ENCODE peak calls at places on chromosomes 7 and 10, in four cellular contexts. T is thyroid gland, H is A549, N is neural progenitor cell. E is an unnamed sample. For H3K4me1, the result is how much of the 10 kb centered on the place peaks cover.

GRCh38 chr10:116331815-116332214 is 7.6 kb downstream of the CCDC172 start:
- DNase-seq in N (no peak), T (no peak), H (no peak), E (no peak)

GRCh38 chr10:117663750-117664149 is 121.2 kb downstream of the EMX2 start:
- DNase-seq in H (peak), T (no peak), N (no peak), E (no peak)

GRCh38 chr10:10479465-10479864 is 538.2 kb upstream of the CELF2 start:
- DNase-seq in T (no peak), N (no peak), H (no peak), E (no peak)

GRCh38 chr10:44827431-44828006 is 83.6 kb upstream of the TMEM72 start:
- DNase-seq in N (no peak), T (peak), H (no peak), E (no peak)

GRCh38 chr10:69421611-69422308 is 5.0 kb upstream of the TACR2 start:
- DNase-seq in H (no peak), N (no peak), T (no peak), E (no peak)

GRCh38 chr7:36312064-36312914 is 77.4 kb upstream of the ANLN start:
- DNase-seq in T (peak), N (peak), H (no peak), E (no peak)

GRCh38 chr7:12570529-12571461 is at the start of gene SCIN:
- DNase-seq in H (peak), T (peak), N (peak), E (no peak)

GRCh38 chr10:11162828-11163599 is 145.3 kb downstream of the CELF2 start:
- DNase-seq in N (no peak), T (peak), H (no peak), E (peak)

GRCh38 chr10:15898046-15898445 is 37.7 kb upstream of the MINDY3 start:
- DNase-seq in H (no peak), N (no peak), T (no peak), E (no peak)

GRCh38 chr7:27213904-27214586 is 14.2 kb upstream of the HOXA13 start:
- DNase-seq in H (no peak), N (no peak), T (no peak), E (no peak)

GRCh38 chr10:121598261-121599249 is at the start of gene FGFR2:
- DNase-seq in T (peak), N (peak), H (peak), E (no peak)

GRCh38 chr7:39312254-39312989 is 253.8 kb upstream of the YAE1 start:
- DNase-seq in N (no peak), H (no peak), T (no peak), E (no peak)

GRCh38 chr7:53191836-53192443 is 156.5 kb downstream of the POM121L12 start:
- DNase-seq in N (no peak), H (no peak), T (no peak), E (no peak)

GRCh38 chr7:85186083-85186520 is 754 bp downstream of the SEMA3D start:
- DNase-seq in H (peak), N (peak), T (peak), E (no peak)

GRCh38 chr7:100824499-100825214 is 2.7 kb downstream of the EPHB4 start:
- DNase-seq in H (no peak), N (no peak), T (no peak), E (no peak)

GRCh38 chr7:42877852-42878251 is 34.0 kb downstream of the C7orf25 start:
- DNase-seq in H (no peak), N (no peak), T (no peak), E (no peak)

GRCh38 chr7:80134105-80134535 is 511 bp upstream of the GNAI1 start:
- DNase-seq in T (no peak), H (no peak), N (no peak), E (no peak)

GRCh38 chr7:31094271-31094670 is 42.2 kb downstream of the ADCYAP1R1 start:
- DNase-seq in H (no peak), N (no peak), T (no peak), E (no peak)

GRCh38 chr7:47379629-47380324 is 202.1 kb downstream of the TNS3 start:
- DNase-seq in N (peak), T (peak), H (no peak), E (no peak)

GRCh38 chr7:101743241-101743994 is 74.0 kb upstream of the CUX1 start:
- DNase-seq in H (peak), T (peak), N (peak), E (peak)

GRCh38 chr7:33062023-33062781 is at the start of gene NT5C3A:
- DNase-seq in N (peak), T (no peak), H (peak), E (no peak)

GRCh38 chr10:35387768-35388167 is 51.5 kb downstream of the CCNY start:
- DNase-seq in T (peak), N (no peak), H (no peak), E (peak)

GRCh38 chr10:72323108-72323932 is 31.4 kb downstream of the DNAJB12 start:
- DNase-seq in T (peak), H (no peak), N (no peak), E (no peak)

GRCh38 chr10:72321248-72322029 is 33.3 kb downstream of the DNAJB12 start:
- DNase-seq in H (no peak), N (no peak), T (no peak), E (no peak)

GRCh38 chr10:72322280-72323058 is 32.2 kb downstream of the DNAJB12 start:
- DNase-seq in T (no peak), N (no peak), H (no peak), E (no peak)

GRCh38 chr10:72320676-72321247 is 34.0 kb downstream of the DNAJB12 start:
- DNase-seq in H (peak), T (peak), N (peak), E (peak)

DNA sequence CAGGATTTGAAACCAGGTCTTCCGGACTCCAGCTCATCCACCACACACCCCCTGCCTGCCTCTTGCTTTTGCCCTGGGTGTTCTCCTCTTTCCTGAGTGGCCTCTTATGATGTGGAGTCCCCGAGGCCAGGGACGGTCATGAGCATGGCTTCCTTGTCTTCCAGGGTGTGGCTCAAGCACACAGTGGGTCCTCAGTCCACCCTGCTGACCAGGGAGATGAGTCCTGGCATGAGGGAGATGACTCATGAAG is 32.8 kb downstream of the DNAJB12 start:
- DNase-seq in H (no peak), N (no peak), T (no peak), E (no peak)
- H3K27ac ChIP-seq in H (peak), N (no peak), T (no peak), E (no peak)

GRCh38 chr10:101833466-101833865 is 10.1 kb downstream of the KCNIP2 start:
- DNase-seq in N (no peak), T (no peak), H (no peak), E (no peak)
- H3K4me1 ChIP-seq in N (under half), T (under half), H (under half), E (under half)

GRCh38 chr10:48324580-48324979 is 18.1 kb downstream of the MAPK8 start:
- DNase-seq in T (no peak), H (no peak), N (no peak), E (no peak)

GRCh38 chr10:48317321-48317990 is 11.0 kb downstream of the MAPK8 start:
- DNase-seq in H (no peak), T (no peak), N (peak), E (no peak)

GRCh38 chr10:48316236-48316635 is 9.8 kb downstream of the MAPK8 start:
- DNase-seq in H (no peak), N (no peak), T (no peak), E (no peak)

GRCh38 chr10:48322017-48322416 is 15.5 kb downstream of the MAPK8 start:
- DNase-seq in H (no peak), N (no peak), T (no peak), E (no peak)
- TF ChIP-seq CTCF in H (no peak), N (no peak), T (no peak), E (no peak)

GRCh38 chr7:1159933-1160664 is at the start of gene ZFAND2A:
- DNase-seq in T (peak), N (peak), H (peak), E (peak)

GRCh38 chr7:1160665-1161010 is 642 bp upstream of the ZFAND2A start:
- DNase-seq in N (peak), T (peak), H (no peak), E (no peak)

GRCh38 chr7:1154172-1154739 is 5.7 kb downstream of the ZFAND2A start:
- DNase-seq in N (no peak), T (no peak), H (no peak), E (no peak)

GRCh38 chr7:1156782-1157535 is 3.0 kb downstream of the ZFAND2A start:
- DNase-seq in N (no peak), H (peak), T (no peak), E (no peak)

DNA sequence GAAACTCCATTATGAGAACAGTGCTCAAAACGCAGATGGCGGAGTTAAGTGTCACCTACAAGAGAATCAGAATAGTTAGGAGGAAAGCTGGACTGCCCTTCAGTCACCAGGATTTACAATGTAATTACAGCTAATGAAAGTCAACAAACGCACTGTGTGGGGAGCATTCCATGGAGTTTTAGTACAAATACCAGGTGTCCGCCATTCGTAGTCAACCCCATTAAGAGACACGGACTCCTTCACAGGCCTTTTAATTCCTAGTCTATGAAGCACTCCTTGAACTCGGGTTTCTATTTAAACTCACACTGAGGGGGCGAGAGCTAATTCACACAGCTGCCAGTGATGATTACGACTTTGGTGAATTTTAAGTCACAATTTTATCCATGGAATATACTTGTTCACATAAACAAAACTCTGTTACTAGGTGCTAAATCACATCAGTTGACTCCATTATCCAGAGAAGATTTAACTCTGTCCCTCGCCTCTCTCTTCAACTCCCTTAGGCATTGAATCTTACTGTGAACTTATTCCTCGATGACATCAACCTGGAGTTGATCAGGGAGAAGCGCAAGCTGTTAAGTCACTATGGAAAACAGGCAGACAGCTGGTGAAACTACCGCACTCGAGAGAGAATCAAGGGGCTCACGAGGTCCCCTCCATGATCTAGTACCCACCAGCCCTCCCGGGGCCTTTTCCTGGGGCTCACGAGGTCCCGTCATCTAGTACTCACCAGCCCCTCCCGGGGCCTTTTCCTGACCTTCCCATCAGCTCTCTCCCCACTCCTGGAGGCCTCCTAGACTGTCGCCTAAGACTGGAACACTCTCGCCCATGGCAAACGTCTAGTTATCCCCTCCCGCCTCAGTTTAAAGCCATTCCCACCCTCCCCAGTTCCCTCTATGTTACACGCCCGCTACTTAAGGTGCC is 1.5 kb downstream of the ZFAND2A start:
- DNase-seq in T (no peak), H (no peak), N (no peak), E (no peak)
- H3K27ac ChIP-seq in T (no peak), H (peak), N (no peak), E (peak)

GRCh38 chr7:2896141-2896540 is 52.0 kb upstream of the GNA12 start:
- DNase-seq in H (no peak), T (no peak), N (no peak), E (no peak)

GRCh38 chr7:2897023-2897422 is 52.9 kb upstream of the GNA12 start:
- DNase-seq in H (no peak), N (no peak), T (no peak), E (no peak)

GRCh38 chr7:2893411-2893861 is 49.3 kb upstream of the GNA12 start:
- DNase-seq in H (no peak), N (no peak), T (no peak), E (no peak)

GRCh38 chr7:2892571-2892970 is 48.5 kb upstream of the GNA12 start:
- DNase-seq in H (no peak), T (no peak), N (no peak), E (no peak)

GRCh38 chr7:2894118-2894940 is 50.2 kb upstream of the GNA12 start:
- DNase-seq in N (no peak), T (no peak), H (no peak), E (peak)
- H3K4me1 ChIP-seq in N (under half), T (under half), H (under half), E (under half)

DNA sequence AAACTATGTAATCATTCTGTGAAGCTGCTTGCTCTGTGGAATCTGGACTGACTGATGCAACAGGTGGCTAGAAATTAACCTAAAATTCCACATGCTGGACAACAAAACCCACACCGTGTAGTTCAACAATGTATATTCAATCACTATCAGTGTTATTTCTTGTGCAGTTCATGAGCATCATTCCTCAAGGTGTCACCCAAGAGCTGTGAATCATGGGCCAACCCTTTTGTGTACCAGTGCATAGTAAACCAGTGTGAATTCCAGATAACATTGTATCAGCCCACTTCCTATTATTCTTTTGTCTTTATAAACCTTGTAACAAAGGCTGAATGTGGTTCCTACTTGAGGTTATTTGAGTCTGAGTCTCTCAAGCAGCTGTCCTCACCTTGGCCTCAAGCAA is 905.2 kb upstream of the ZNF722 start:
- DNase-seq in N (no peak), H (no peak), T (no peak), E (no peak)
- TF ChIP-seq CTCF in N (no peak), H (no peak), T (no peak), E (no peak)

E was measured in CD8-positive, alpha-beta T cell.